ENCODE peak calls at places on chromosome 9, in four cellular contexts. F, X, G and U are unnamed samples.

GRCh38 chr9:82488702-82489578 is 500.4 kb downstream of the SPATA31D1 start:
- DNase-seq in F (peak; percentile 81), X (no peak), G (no peak), U (no peak)

GRCh38 chr9:76342862-76343261 is 51.4 kb downstream of the RFK start:
- DNase-seq in F (no peak), X (no peak), G (no peak), U (no peak)

GRCh38 chr9:89223398-89223977 is 44.9 kb upstream of the SHC3 start:
- DNase-seq in F (no peak), G (no peak), X (no peak), U (no peak)

GRCh38 chr9:127611796-127612790 is at the start of gene STXBP1:
- DNase-seq in F (peak; percentile 79), X (peak; percentile 93), G (peak; percentile 81), U (peak; percentile 90)

GRCh38 chr9:34624475-34624984 is 4.2 kb upstream of the DCTN3 start:
- DNase-seq in X (no peak), F (no peak), G (no peak), U (no peak)

GRCh38 chr9:129751841-129752801 is 721 bp downstream of the PTGES start:
- DNase-seq in F (peak; percentile 88), G (no peak), X (no peak), U (no peak)

GRCh38 chr9:34049630-34050384 is 1.1 kb upstream of the UBAP2 start:
- DNase-seq in G (no peak), X (no peak), F (peak; percentile 9), U (no peak)

GRCh38 chr9:122777935-122778671 is 10.6 kb upstream of the OR5C1 start:
- DNase-seq in G (no peak), X (no peak), F (peak; percentile 54), U (no peak)

GRCh38 chr9:88947581-88948573 is 43.4 kb upstream of the S1PR3 start:
- DNase-seq in G (no peak), F (no peak), X (no peak), U (no peak)

GRCh38 chr9:104682642-104683041 is 11.7 kb upstream of the OR13D1 start:
- DNase-seq in F (peak; percentile 41), X (no peak), G (no peak), U (no peak)

GRCh38 chr9:88915916-88916315 is 75.4 kb upstream of the S1PR3 start:
- DNase-seq in X (no peak), G (no peak), F (no peak), U (no peak)

GRCh38 chr9:1837453-1838084 is 177.6 kb upstream of the SMARCA2 start:
- DNase-seq in F (peak; percentile 6), G (no peak), X (no peak), U (no peak)

GRCh38 chr9:112380102-112380581 is at the start of gene HSDL2:
- DNase-seq in G (no peak), F (no peak), X (no peak), U (no peak)

GRCh38 chr9:70484232-70485130 is 70.0 kb upstream of the KLF9 start:
- DNase-seq in G (no peak), X (no peak), F (peak; percentile 82), U (no peak)

GRCh38 chr9:103089357-103089756 is 94.2 kb downstream of the CYLC2 start:
- DNase-seq in F (no peak), G (no peak), X (no peak), U (no peak)

GRCh38 chr9:105856020-105856419 is 161.7 kb downstream of the TMEM38B start:
- DNase-seq in X (no peak), G (no peak), F (no peak), U (no peak)

GRCh38 chr9:94554439-94555331 is at the start of gene PCAT7:
- DNase-seq in G (peak; percentile 86), F (no peak), X (no peak), U (no peak)

GRCh38 chr9:86185872-86186271 is 73.6 kb downstream of the C9orf153 start:
- DNase-seq in X (no peak), G (no peak), F (peak; percentile 12), U (no peak)

GRCh38 chr9:71490810-71491209 is 277.5 kb downstream of the CEMIP2 start:
- DNase-seq in G (no peak), X (no peak), F (peak; percentile 12), U (no peak)

GRCh38 chr9:19271081-19271480 is 40.6 kb downstream of the DENND4C start:
- DNase-seq in G (no peak), F (no peak), X (no peak), U (no peak)

GRCh38 chr9:72232778-72233177 is 83.5 kb downstream of the GDA start:
- DNase-seq in X (no peak), G (no peak), F (no peak), U (no peak)

GRCh38 chr9:2904242-2904930 is 60.5 kb upstream of the PUM3 start:
- DNase-seq in X (no peak), F (no peak), G (no peak), U (no peak)

GRCh38 chr9:131347376-131348020 is 46.4 kb upstream of the PRRC2B start:
- DNase-seq in F (no peak), G (no peak), X (no peak), U (peak; percentile 34)

GRCh38 chr9:124799274-124800006 is 22.5 kb downstream of the OLFML2A start:
- DNase-seq in G (no peak), F (no peak), X (no peak), U (no peak)

GRCh38 chr9:129350143-129350935 is 172.3 kb upstream of the IER5L start:
- DNase-seq in F (no peak), X (no peak), G (no peak), U (no peak)

GRCh38 chr9:133483611-133484010 is 4.7 kb upstream of the SLC2A6 start:
- DNase-seq in X (peak; percentile 28), F (no peak), G (no peak), U (no peak)

GRCh38 chr9:112299514-112299913 is 33.9 kb downstream of the PTBP3 start:
- DNase-seq in X (no peak), G (no peak), F (peak; percentile 85), U (no peak)

GRCh38 chr9:88658311-88658822 is 123.4 kb downstream of the NXNL2 start:
- DNase-seq in X (peak; percentile 69), G (peak; percentile 74), F (peak; percentile 69), U (no peak)

GRCh38 chr9:94005272-94005901 is 50.2 kb upstream of the BARX1 start:
- DNase-seq in G (no peak), F (peak; percentile 70), X (no peak), U (no peak)

DNA sequence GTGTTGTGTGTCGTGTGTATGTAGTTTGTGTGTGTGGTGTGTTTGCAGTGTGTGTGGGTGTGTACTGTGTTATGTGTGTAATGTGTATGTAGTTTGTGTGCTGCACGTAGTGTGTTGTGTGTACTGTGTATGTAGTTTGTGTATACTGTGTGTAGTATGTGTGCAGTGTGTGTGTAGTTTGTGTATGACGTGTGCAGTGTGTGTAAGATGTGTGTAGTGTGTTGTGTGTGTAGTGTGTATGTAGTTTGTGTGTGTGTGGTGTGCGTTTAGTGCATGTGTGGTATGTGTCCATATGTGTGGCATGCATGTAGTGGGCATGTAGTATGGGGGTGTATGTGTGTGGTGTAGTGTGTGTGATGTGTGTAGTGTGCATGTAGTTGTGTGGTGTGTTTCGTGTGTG is 39.6 kb downstream of the SYK start:
- DNase-seq in G (no peak), F (no peak), X (no peak), U (no peak)
- H3K27ac ChIP-seq in G (no peak overlapping the region), F (no peak overlapping the region), X (no peak overlapping the region), U (no peak overlapping the region)

GRCh38 chr9:109253241-109253636 is 67.6 kb downstream of the EPB41L4B start:
- DNase-seq in G (no peak), F (no peak), X (no peak), U (no peak)

GRCh38 chr9:109253637-109254284 is 67.1 kb downstream of the EPB41L4B start:
- DNase-seq in G (no peak), X (no peak), F (peak; percentile 93), U (no peak)

GRCh38 chr9:109251776-109252106 is 69.1 kb downstream of the EPB41L4B start:
- DNase-seq in G (no peak), F (no peak), X (no peak), U (no peak)

GRCh38 chr9:109251080-109251775 is 69.6 kb downstream of the EPB41L4B start:
- DNase-seq in G (peak; percentile 75), F (peak; percentile 79), X (no peak), U (no peak)

GRCh38 chr9:109252291-109252690 is 68.6 kb downstream of the EPB41L4B start:
- DNase-seq in F (peak; percentile 70), X (no peak), G (no peak), U (no peak)
- H3K27ac ChIP-seq in F (peak overlapping the region; percentile 68), X (no peak overlapping the region), G (peak overlapping the region; percentile 84), U (no peak overlapping the region)

GRCh38 chr9:134488901-134489280 is 152.7 kb upstream of the COL5A1 start:
- DNase-seq in G (peak; percentile 22), F (no peak), X (no peak), U (no peak)
- H3K27ac ChIP-seq in G (no peak overlapping the region), F (no peak overlapping the region), X (no peak overlapping the region), U (no peak overlapping the region)

DNA sequence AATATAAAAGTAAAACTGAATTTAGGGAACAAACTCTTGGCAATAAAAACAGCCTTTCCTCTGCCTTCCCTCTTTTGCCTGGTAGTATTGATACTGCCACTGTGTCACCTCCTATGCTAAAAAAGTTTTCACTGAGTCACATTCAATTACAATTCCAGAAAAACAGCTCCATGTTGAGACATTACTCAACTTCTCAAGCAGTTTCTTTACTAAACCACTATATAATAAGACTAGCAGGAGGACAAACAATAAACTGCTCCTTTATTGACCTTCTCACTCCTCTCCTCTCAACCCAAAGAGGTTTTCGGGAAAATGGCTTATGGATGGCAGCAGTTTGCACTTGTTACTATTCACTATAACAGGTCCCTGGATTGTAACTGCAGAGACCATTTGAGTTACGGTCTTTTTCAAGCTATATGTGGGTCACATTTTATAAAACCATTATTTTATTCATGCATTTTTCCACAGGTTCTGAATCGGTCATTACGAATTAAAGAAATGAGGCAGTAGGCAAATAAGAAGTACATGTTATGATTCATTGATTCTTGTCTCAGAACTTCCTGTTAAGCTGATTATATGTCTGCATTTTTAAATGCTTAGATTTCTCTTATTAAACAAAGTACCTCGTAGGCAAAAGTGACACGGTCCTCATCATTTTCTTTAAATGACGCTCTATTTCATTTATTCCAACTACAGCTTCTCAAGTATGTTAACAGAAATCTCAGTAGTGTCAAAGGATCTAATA is 2.1 kb downstream of the ZDHHC21 start:
- DNase-seq in F (no peak), X (no peak), G (no peak), U (no peak)
- H3K27ac ChIP-seq in F (no peak overlapping the region), X (peak overlapping the region; percentile 2), G (no peak overlapping the region), U (no peak overlapping the region)

DNA sequence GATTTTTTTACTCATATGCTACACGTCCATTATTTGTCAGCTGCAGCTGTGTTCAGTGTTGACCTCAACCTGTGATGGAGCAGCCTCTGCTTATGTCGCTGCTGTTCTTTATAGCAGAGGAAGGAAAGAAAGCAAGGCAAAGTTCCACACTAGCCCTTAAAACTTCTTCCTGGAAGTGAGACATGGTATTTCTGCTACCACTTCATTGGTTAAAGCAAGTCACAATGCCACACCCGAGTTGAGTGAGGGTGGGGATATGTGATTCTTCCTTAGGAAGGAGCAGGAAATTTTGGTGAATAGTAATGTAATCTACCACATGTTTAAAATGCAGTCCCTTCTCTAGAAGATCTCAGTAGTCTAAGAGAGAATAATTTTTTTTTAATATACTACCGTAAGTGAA is 224.8 kb upstream of the DMRT1 start:
- DNase-seq in F (no peak), X (no peak), G (no peak), U (no peak)
- H3K27ac ChIP-seq in F (no peak overlapping the region), X (no peak overlapping the region), G (no peak overlapping the region), U (peak overlapping the region; percentile 51)

GRCh38 chr9:138116521-138116920 is 238.9 kb downstream of the CACNA1B start:
- DNase-seq in G (no peak), X (no peak), F (no peak), U (no peak)
- H3K27ac ChIP-seq in G (no peak overlapping the region), X (no peak overlapping the region), F (no peak overlapping the region), U (no peak overlapping the region)